ENCODE peak calls at places on chromosome 5, in four cellular contexts. Z, B, U and X are unnamed samples.

GRCh38 chr5:88660947-88661869 is 221.8 kb downstream of the MEF2C start:
- DNase-seq in U (no peak), Z (peak), B (peak), X (no peak)

GRCh38 chr5:62011072-62011664 is 294.8 kb upstream of the KIF2A start:
- DNase-seq in B (no peak), U (no peak), Z (peak), X (no peak)

GRCh38 chr5:140312067-140312790 is 9.3 kb upstream of the PFDN1 start:
- DNase-seq in U (peak), Z (no peak), B (peak), X (peak)

GRCh38 chr5:131610198-131611063 is 24.6 kb downstream of the RAPGEF6 start:
- DNase-seq in Z (no peak), B (peak), U (peak), X (no peak)

GRCh38 chr5:151005975-151006576 is 14.3 kb upstream of the GPX3 start:
- DNase-seq in B (no peak), Z (no peak), U (peak), X (no peak)

GRCh38 chr5:67969631-67970030 is 245.9 kb upstream of the PIK3R1 start:
- DNase-seq in Z (no peak), U (no peak), B (no peak), X (peak)

GRCh38 chr5:147573171-147573570 is 63.3 kb upstream of the DPYSL3 start:
- DNase-seq in Z (no peak), B (no peak), U (no peak), X (no peak)

GRCh38 chr5:39194466-39195136 is 24.8 kb downstream of the FYB1 start:
- DNase-seq in U (peak), Z (no peak), B (peak), X (peak)

GRCh38 chr5:126100767-126101166 is 322.4 kb upstream of the GRAMD2B start:
- DNase-seq in B (no peak), Z (peak), U (no peak), X (no peak)

GRCh38 chr5:174159327-174160247 is 114.1 kb downstream of the NSG2 start:
- DNase-seq in U (no peak), Z (no peak), B (peak), X (peak)

GRCh38 chr5:58080573-58080972 is 379.3 kb downstream of the PLK2 start:
- DNase-seq in U (no peak), Z (no peak), B (peak), X (peak)

GRCh38 chr5:71695561-71695960 is 23.5 kb upstream of the CARTPT start:
- DNase-seq in U (no peak), B (no peak), Z (no peak), X (no peak)

GRCh38 chr5:26237489-26237888 is 800.9 kb downstream of the CDH9 start:
- DNase-seq in Z (no peak), B (no peak), U (no peak), X (no peak)

GRCh38 chr5:179619776-179620175 is 3.7 kb downstream of the HNRNPH1 start:
- DNase-seq in U (no peak), Z (no peak), B (no peak), X (no peak)

GRCh38 chr5:138391859-138392386 is 39.4 kb downstream of the KDM3B start:
- DNase-seq in Z (peak), U (no peak), B (no peak), X (no peak)

GRCh38 chr5:74538206-74538661 is 102.3 kb downstream of the ENC1 start:
- DNase-seq in B (peak), U (peak), Z (no peak), X (no peak)

GRCh38 chr5:73532195-73532594 is 33.2 kb downstream of the ANKRA2 start:
- DNase-seq in B (no peak), U (no peak), Z (no peak), X (no peak)

GRCh38 chr5:172820046-172820767 is 13.8 kb upstream of the ERGIC1 start:
- DNase-seq in Z (no peak), U (no peak), B (peak), X (peak)

GRCh38 chr5:172819569-172819968 is 14.5 kb upstream of the ERGIC1 start:
- DNase-seq in Z (no peak), U (no peak), B (no peak), X (no peak)

GRCh38 chr5:172818081-172818480 is 16.0 kb upstream of the ERGIC1 start:
- DNase-seq in U (no peak), Z (no peak), B (no peak), X (no peak)

GRCh38 chr5:172817664-172818063 is 16.4 kb upstream of the ERGIC1 start:
- DNase-seq in B (no peak), U (no peak), Z (no peak), X (no peak)

GRCh38 chr5:172816887-172817418 is 17.1 kb upstream of the ERGIC1 start:
- DNase-seq in B (peak), U (no peak), Z (no peak), X (peak)
- H3K27ac ChIP-seq in B (peak), U (peak), Z (no peak), X (peak)

DNA sequence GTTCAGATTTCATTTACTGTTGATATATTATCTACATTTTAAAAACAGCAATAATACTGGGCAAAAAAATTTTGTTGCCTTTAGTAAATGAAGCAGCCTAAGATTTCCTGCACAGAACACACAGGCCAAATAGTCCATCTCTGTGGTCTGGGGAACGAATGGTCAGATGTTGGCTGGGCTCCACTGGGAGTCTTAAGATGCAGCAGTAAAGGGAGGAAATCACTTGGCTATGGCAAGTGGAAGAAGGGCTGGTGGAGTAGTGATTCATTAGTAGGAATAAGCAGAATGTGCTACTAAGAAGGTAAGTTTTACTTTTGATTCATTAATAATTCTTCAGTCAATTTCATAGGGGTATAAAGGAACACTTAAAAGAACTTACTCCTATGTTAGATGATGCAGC is 91.1 kb upstream of the ARRDC3 start:
- DNase-seq in U (no peak), Z (no peak), B (no peak), X (no peak)
- H3K27ac ChIP-seq in U (no peak), Z (no peak), B (no peak), X (no peak)

DNA sequence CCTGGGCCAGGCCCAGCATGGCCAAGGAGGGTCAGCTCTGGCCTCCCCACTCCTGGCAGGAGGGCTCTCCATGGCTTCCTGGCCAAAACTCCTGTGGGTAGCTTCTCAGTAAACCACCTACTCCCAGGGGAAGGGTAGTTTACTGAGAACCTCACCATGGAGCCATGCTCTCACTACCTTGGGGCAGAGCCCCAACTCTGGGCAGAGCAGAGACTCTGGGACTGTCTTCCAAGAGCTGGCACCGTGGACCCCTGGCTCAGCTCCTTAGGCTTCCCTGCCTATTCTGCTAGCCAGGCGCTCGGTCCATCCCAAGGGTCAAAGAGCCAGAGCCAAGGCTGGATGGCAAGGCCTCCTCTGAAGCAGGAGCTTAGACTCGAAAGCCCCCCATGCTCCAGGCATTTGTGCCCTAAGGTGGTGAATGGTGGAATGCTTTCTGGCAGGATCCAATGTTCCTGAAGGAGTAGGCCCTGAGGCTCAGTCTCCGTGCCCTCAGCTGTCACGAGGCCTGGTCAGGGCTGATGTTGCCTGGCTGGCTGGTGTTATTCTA is 19.6 kb downstream of the TCF7 start:
- DNase-seq in U (no peak), B (no peak), Z (no peak), X (no peak)
- H3K27ac ChIP-seq in U (no peak), B (no peak), Z (no peak), X (no peak)

GRCh38 chr5:96896806-96897205 is 20.5 kb downstream of the ERAP2 start:
- DNase-seq in Z (no peak), B (no peak), U (no peak), X (no peak)
- H3K27ac ChIP-seq in Z (no peak), B (no peak), U (no peak), X (no peak)

DNA sequence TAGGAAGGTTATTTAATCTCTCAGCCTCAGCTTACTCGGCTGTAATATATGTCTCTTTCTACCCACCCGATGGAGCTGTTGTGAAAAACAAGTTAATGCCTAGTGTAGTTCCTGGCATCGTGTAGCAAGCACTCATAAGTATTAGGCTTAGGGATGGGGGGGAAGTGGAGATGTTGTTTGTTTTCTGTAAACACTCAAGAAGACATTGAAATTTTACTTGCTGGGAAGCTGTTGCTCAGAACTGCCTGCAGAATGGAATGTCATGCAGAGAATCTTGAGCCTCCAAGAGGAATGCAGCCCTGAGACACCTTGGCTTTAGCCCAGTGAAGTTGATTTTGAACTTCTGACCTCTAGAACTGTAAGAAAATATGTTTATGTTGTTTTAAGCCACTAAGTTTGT is 53.6 kb downstream of the MFAP3 start:
- DNase-seq in Z (no peak), B (peak), U (no peak), X (no peak)
- H3K27ac ChIP-seq in Z (no peak), B (no peak), U (no peak), X (no peak)

GRCh38 chr5:55994502-55994997 is at the start of gene IL6ST:
- DNase-seq in U (peak), B (peak), Z (no peak), X (no peak)

GRCh38 chr5:55993628-55994501 is 898 bp downstream of the IL6ST start:
- DNase-seq in Z (no peak), B (no peak), U (no peak), X (no peak)

GRCh38 chr5:55991768-55992486 is 2.8 kb downstream of the IL6ST start:
- DNase-seq in B (no peak), U (no peak), Z (no peak), X (no peak)

GRCh38 chr5:55994998-55995914 is 493 bp upstream of the IL6ST start:
- DNase-seq in B (peak), Z (peak), U (peak), X (peak)

GRCh38 chr5:55993013-55993412 is 1.8 kb downstream of the IL6ST start:
- DNase-seq in Z (peak), B (no peak), U (no peak), X (no peak)
- H3K27ac ChIP-seq in Z (no peak), B (peak), U (no peak), X (peak)

DNA sequence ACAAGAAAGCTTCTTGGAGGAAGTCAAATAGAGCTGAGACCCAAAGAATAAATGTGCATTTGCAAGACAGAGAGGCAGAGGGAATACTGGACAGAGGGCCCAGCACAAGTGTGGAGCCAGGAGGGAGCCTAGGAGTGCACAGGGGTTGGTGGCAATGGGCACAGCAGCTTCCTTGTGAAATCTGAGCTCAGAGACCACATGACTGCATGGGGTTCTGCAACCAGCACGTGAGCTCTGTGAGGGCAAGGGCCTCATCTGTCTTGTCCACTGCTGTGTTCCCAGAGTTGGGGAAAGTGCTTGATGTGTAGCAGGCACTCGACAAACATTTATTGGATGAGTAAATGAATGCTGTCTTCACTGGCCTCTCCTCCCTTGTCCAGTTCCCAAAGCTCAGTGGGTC is 58.3 kb downstream of the KCNIP1 start:
- DNase-seq in U (no peak), B (no peak), Z (no peak), X (no peak)
- H3K27ac ChIP-seq in U (no peak), B (no peak), Z (no peak), X (no peak)

GRCh38 chr5:79959407-79959806 is 31.7 kb downstream of the MTX3 start:
- DNase-seq in U (no peak), B (no peak), Z (no peak), X (no peak)

GRCh38 chr5:79956173-79956670 is 34.8 kb downstream of the MTX3 start:
- DNase-seq in U (no peak), B (peak), Z (no peak), X (peak)

GRCh38 chr5:79954620-79955019 is 36.4 kb downstream of the MTX3 start:
- DNase-seq in Z (no peak), B (no peak), U (no peak), X (no peak)

DNA sequence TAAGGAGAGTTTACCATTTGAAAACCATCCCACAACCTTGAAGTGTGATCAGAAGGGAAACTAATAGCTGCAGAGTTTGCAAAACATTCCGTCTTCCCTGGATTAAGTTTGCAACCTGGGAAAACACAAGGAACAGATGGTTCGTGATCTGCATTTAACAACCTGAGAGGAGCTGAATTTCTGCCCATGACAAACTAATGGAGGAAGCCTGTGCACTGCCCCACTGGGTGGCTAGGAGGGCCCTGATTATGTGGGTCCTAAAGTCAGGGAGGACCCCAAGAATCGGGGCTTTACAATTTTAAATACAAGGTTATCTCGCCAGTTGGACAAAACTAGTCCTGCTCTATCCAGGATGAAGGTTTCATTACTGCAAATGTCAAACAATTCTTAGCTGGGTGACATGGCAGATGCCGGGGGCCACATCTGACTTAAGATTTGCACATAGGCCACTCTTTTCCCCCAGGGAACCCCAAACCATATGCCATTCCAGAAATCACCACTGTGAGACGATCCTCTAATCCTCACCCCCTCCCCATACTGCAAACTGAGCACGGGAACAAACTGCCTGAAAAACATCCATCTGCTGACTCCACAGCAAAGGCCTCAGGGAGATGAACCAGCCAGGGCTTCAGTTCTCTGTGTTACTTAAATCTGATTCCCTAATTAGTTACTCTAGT is 35.4 kb downstream of the MTX3 start:
- DNase-seq in Z (no peak), U (no peak), B (no peak), X (no peak)
- H3K27ac ChIP-seq in Z (no peak), U (no peak), B (no peak), X (peak)